ENCODE peak calls at places on chromosomes 4 and X, in ten cellular contexts. P, H, N, I, L, T, A, Q, X and U are unnamed samples.

GRCh38 chr4:135839712-135840111 is 1638.1 kb upstream of the PABPC4L start:
- DNase-seq in P (no peak), H (no peak), N (no peak), I (no peak), L (no peak), T (no peak), A (no peak), Q (no peak), X (no peak), U (no peak)

GRCh38 chr4:182806259-182807252 is 110.6 kb downstream of the DCTD start:
- DNase-seq in P (peak), H (peak), N (peak), I (peak), L (peak), T (peak), A (peak), Q (peak), X (peak), U (peak)

GRCh38 chr4:168866635-168867034 is 143.4 kb downstream of the CBR4 start:
- DNase-seq in P (no peak), H (no peak), N (no peak), I (no peak), L (no peak), T (no peak), A (no peak), Q (no peak), X (no peak), U (no peak)

GRCh38 chr4:165053645-165054044 is at the start of gene TRIM75:
- DNase-seq in P (no peak), H (no peak), N (no peak), I (no peak), L (no peak), T (no peak), A (no peak), Q (no peak), X (no peak), U (no peak)

GRCh38 chrX:12330841-12331240 is 192.6 kb downstream of the FRMPD4 start:
- DNase-seq in P (no peak), H (no peak), N (no peak), I (no peak), L (no peak), T (no peak), A (no peak), Q (no peak), X (no peak), U (no peak)

GRCh38 chr4:178148106-178148505 is 705.9 kb upstream of the AGA start:
- DNase-seq in P (no peak), H (no peak), N (no peak), I (no peak), L (no peak), T (no peak), A (no peak), Q (no peak), X (no peak), U (no peak)

GRCh38 chr4:8774071-8774470 is 97.6 kb downstream of the HMX1 start:
- DNase-seq in P (no peak), H (no peak), N (no peak), I (no peak), L (peak), T (no peak), A (no peak), Q (no peak), X (peak), U (no peak)

GRCh38 chr4:3429651-3430050 is 12.1 kb upstream of the HGFAC start:
- DNase-seq in P (no peak), H (no peak), N (no peak), I (no peak), L (no peak), T (no peak), A (no peak), Q (no peak), X (no peak), U (no peak)

GRCh38 chrX:104105863-104106262 is 6.5 kb upstream of the ZCCHC18 start:
- DNase-seq in P (no peak), H (no peak), N (no peak), I (no peak), L (no peak), T (no peak), A (no peak), Q (no peak), X (no peak), U (no peak)

GRCh38 chr4:188956566-188956965 is 817.3 kb downstream of the TRIML1 start:
- DNase-seq in P (no peak), H (no peak), N (no peak), I (no peak), L (no peak), T (no peak), A (no peak), Q (no peak), X (no peak), U (no peak)

GRCh38 chrX:74179071-74179470 is 124.9 kb upstream of the ZCCHC13 start:
- DNase-seq in P (no peak), H (no peak), N (no peak), I (peak), L (no peak), T (no peak), A (no peak), Q (peak), X (no peak), U (no peak)

GRCh38 chrX:39253551-39253950 is 452.3 kb downstream of the MID1IP1 start:
- DNase-seq in P (no peak), H (no peak), N (no peak), I (no peak), L (no peak), T (no peak), A (no peak), Q (peak), X (no peak), U (no peak)

GRCh38 chr4:165355900-165356300 is 22.9 kb upstream of the CPE start:
- DNase-seq in P (no peak), H (no peak), N (no peak), I (peak), L (no peak), T (no peak), A (no peak), Q (peak), X (peak), U (peak)

GRCh38 chrX:110383414-110383813 is 24.8 kb downstream of the RTL9 start:
- DNase-seq in P (no peak), H (no peak), N (no peak), I (peak), L (no peak), T (no peak), A (no peak), Q (peak), X (no peak), U (no peak)

GRCh38 chr4:19224820-19225219 is 1026.9 kb upstream of the SLIT2 start:
- DNase-seq in P (peak), H (no peak), N (no peak), I (peak), L (no peak), T (no peak), A (no peak), Q (peak), X (no peak), U (no peak)

GRCh38 chr4:184450045-184450444 is 24.3 kb downstream of the IRF2 start:
- DNase-seq in P (no peak), H (no peak), N (no peak), I (peak), L (no peak), T (no peak), A (no peak), Q (peak), X (no peak), U (no peak)

GRCh38 chr4:186676531-186677158 is 47.0 kb downstream of the FAT1 start:
- DNase-seq in P (no peak), H (no peak), N (no peak), I (peak), L (no peak), T (no peak), A (peak), Q (peak), X (no peak), U (no peak)

GRCh38 chr4:140004580-140005314 is 149.2 kb downstream of the MAML3 start:
- DNase-seq in P (no peak), H (peak), N (no peak), I (peak), L (peak), T (no peak), A (no peak), Q (peak), X (peak), U (peak)

GRCh38 chr4:2093265-2093664 is 34.1 kb downstream of the NAT8L start:
- DNase-seq in P (no peak), H (no peak), N (no peak), I (no peak), L (no peak), T (no peak), A (no peak), Q (no peak), X (no peak), U (no peak)

GRCh38 chrX:39309018-39309620 is 507.9 kb downstream of the MID1IP1 start:
- DNase-seq in P (peak), H (peak), N (no peak), I (peak), L (no peak), T (peak), A (no peak), Q (peak), X (no peak), U (no peak)

GRCh38 chr4:186728631-186729271 is 5.1 kb upstream of the FAT1 start:
- DNase-seq in P (no peak), H (no peak), N (no peak), I (no peak), L (no peak), T (no peak), A (no peak), Q (no peak), X (no peak), U (no peak)

GRCh38 chr4:151389316-151389715 is 19.7 kb upstream of the FHIP1A start:
- DNase-seq in P (no peak), H (no peak), N (no peak), I (no peak), L (no peak), T (no peak), A (no peak), Q (peak), X (no peak), U (no peak)

GRCh38 chrX:40933132-40934078 is 151.8 kb upstream of the USP9X start:
- DNase-seq in P (no peak), H (no peak), N (no peak), I (peak), L (no peak), T (peak), A (no peak), Q (peak), X (no peak), U (no peak)

GRCh38 chrX:105636667-105637066 is 185.7 kb upstream of the NRK start:
- DNase-seq in P (no peak), H (no peak), N (no peak), I (peak), L (peak), T (no peak), A (no peak), Q (no peak), X (peak), U (no peak)

GRCh38 chrX:112851806-112852205 is 11.2 kb upstream of the AMOT start:
- DNase-seq in P (peak), H (peak), N (no peak), I (peak), L (no peak), T (peak), A (no peak), Q (peak), X (no peak), U (no peak)

GRCh38 chr4:170008376-170008775 is 17.8 kb downstream of the MFAP3L start:
- DNase-seq in P (no peak), H (no peak), N (no peak), I (peak), L (no peak), T (no peak), A (peak), Q (no peak), X (no peak), U (no peak)
- TF ChIP-seq CTCF in P (no peak), H (no peak), N (no peak), I (no peak), L (no peak), T (no peak), A (no peak), Q (no peak), X (no peak), U (no peak)

DNA sequence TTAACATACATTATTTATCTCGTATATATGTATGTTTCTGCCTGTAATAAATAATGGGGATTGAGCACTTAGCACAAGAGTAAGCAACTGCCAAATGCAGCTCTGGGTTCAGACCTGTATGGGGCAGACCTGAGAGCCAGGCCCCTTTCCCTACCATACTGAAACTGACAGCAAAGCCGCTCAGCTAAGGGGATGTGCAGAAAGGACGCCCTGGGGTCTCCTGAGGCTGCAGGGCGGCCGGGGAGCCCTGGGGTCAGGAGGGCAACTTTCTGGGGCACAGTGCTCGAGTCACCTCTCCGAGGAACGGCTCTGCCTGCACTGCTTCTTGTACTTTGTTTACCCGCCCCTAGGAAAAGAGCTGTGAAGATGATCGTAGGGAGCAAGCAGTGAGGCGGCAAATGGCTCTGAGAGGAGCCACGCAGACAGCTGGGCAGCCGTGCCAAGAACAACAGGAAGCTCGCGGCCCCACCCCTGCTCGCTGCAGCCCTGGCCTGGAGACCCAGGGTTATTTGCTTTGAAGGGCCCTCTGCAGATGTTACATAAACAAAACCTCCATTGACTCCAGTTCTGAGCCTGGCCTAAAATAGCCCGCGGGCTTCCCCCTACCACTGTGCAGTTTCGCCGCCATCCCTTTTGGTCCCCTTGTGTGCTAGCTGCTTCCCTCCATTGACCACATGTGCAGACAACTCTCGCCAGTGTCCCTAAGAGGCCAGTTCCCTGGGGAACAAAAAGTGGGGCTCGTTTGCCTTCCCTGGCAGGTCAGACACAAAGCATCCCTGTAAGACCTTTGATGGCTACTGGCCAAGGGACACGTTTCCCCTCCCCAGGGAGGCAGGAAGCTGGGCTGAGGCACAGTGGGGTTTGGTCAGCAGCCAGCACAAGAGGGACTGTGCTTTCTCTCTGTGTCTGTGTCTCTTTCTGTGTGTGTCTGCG is 111.3 kb upstream of the LNX1 start:
- DNase-seq in P (peak), H (peak), N (peak), I (peak), L (peak), T (peak), A (peak), Q (peak), X (peak), U (no peak)
- TF ChIP-seq CTCF in P (peak), H (no peak), N (no peak), I (peak), L (peak), T (no peak), A (no peak), Q (no peak), X (no peak), U (no peak)

DNA sequence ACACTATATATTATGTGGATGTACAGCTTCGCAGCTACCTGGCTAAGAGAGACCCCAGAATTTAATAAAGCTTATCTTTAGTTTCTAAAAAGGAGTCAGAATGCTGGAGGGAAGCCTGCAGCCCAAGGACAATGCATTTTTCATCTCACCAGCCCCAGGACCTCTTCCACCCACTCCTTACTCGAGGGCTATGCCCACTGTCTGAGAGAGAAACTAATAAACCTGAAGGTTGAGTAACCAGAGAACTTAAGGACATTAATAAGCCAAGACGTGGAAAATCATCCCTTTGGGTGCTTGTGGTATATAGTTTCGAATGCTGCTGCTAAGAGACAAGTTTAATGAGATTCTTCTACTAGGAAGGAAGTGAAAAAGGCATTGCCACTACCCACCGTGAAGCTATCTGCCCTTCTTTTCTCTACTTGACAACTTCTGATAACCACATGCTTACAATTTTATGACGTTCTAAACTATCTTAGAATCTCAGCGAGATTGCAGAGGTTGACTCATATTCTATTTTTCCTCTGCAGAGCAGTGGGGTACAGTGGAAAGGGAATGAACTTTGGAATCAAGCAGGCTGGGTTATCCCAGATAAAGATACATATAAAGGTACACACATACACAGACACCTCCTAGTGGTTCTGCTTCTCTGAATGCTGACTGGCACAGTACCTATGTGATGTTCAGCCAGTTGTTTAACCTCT is 3.3 kb downstream of the RELL1 start:
- DNase-seq in P (peak), H (no peak), N (no peak), I (peak), L (no peak), T (no peak), A (peak), Q (no peak), X (no peak), U (no peak)
- TF ChIP-seq CTCF in P (no peak), H (no peak), N (no peak), I (peak), L (no peak), T (no peak), A (peak), Q (peak), X (no peak), U (no peak)

GRCh38 chr4:39446842-39447573 is 11.7 kb downstream of the RPL9 start:
- DNase-seq in P (peak), H (peak), N (peak), I (peak), L (peak), T (no peak), A (no peak), Q (peak), X (peak), U (peak)
- TF ChIP-seq CTCF in P (peak), H (no peak), N (no peak), I (peak), L (no peak), T (no peak), A (no peak), Q (peak), X (no peak), U (no peak)

GRCh38 chr4:63620271-63620670 is 789.0 kb downstream of the TECRL start:
- DNase-seq in P (no peak), H (no peak), N (no peak), I (no peak), L (no peak), T (no peak), A (no peak), Q (no peak), X (no peak), U (no peak)
- TF ChIP-seq CTCF in P (no peak), H (no peak), N (no peak), I (no peak), L (no peak), T (no peak), A (no peak), Q (no peak), X (no peak), U (no peak)

DNA sequence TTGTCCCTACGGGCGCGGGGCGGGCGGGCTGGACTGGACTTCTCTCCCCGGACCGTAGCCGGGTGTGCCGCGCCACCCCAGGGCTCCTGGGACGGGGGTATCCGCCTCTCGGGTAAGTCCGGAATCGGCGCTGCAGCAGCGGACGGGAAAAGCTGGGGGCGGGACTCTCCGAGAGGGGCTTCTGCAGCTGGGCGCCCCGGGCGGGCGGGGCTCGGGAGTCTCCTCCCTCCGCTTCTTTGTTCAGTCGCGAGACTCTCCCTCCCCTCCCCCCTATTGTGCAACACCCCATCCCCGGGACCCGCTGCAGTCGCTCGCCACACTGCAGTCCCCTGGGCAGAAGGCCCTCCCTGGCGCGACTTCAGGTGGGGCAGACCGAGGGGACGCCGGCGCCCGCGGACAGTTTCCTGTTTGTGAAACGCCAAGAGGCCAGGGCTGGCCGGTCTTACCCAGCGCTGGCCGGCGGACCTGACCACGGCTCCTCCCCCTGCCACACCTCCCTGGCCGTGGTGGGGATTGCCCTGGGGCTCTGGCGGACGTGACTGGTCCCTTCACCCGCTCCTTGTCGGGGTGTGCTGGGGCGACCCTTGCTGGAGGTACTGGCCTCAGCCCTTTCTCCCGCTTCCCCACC is 966 bp downstream of the CCNG2 start:
- DNase-seq in P (peak), H (peak), N (peak), I (peak), L (peak), T (peak), A (peak), Q (peak), X (peak), U (peak)
- TF ChIP-seq CTCF in P (no peak), H (no peak), N (no peak), I (no peak), L (no peak), T (no peak), A (no peak), Q (no peak), X (no peak), U (no peak)

DNA sequence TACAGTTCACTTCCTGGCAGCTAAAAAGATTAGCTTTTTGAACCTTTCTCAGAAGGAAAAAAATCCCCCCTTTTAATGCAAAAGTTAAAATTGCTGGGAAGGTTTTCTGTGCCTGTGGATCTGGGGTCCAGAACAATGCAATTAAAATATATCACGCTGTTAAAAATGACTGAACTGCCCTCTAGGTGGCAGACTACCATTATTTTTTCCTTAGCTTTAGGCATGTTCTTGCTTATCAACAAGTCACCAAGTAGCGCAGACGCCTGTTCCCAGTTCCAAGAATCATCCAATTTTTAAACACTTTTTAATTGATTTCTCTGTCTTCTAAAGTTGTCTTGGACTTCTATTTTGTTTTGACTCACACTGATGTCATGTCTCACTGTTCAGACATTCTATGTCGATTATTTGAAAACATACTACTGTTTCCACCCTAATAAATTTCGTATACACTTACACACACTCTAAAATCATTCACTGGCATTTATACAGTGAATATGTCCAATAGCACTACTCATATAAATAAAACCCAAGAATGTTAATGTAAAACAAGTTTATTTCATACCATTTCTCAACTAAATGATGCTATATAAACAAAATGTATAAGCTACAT is 661.6 kb downstream of the RAPGEF2 start:
- DNase-seq in P (peak), H (no peak), N (no peak), I (peak), L (no peak), T (peak), A (peak), Q (peak), X (no peak), U (peak)
- TF ChIP-seq CTCF in P (peak), H (no peak), N (no peak), I (peak), L (peak), T (peak), A (peak), Q (peak), X (peak), U (peak)

GRCh38 chrX:130691576-130691975 is 211.4 kb downstream of the ENOX2 start:
- DNase-seq in P (no peak), H (no peak), N (no peak), I (no peak), L (no peak), T (no peak), A (no peak), Q (no peak), X (no peak), U (no peak)
- TF ChIP-seq CTCF in P (no peak), H (no peak), N (no peak), I (no peak), L (no peak), T (no peak), A (no peak), Q (no peak), X (no peak), U (no peak)